ENCODE peak calls at places on chromosome 11, in six cellular contexts. C, A, E, S, B and R are unnamed samples.

GRCh38 chr11:81874627-81875026 is 859.0 kb downstream of the FAM181B start:
- DNase-seq in B (no peak), C (no peak), A (no peak), E (no peak), S (no peak), R (no peak)

GRCh38 chr11:70854891-70855556 is 397.4 kb downstream of the SHANK2 start:
- DNase-seq in B (no peak), C (no peak), S (no peak), A (no peak), E (no peak), R (no peak)

GRCh38 chr11:4891996-4892640 is 10.4 kb downstream of the OR51T1 start:
- DNase-seq in E (peak; percentile 93), B (no peak), S (no peak), C (no peak), A (no peak), R (no peak)

GRCh38 chr11:67646535-67647336 is 3.8 kb downstream of the ACY3 start:
- DNase-seq in B (peak; percentile 89), A (no peak), E (no peak), S (no peak), C (no peak), R (no peak)

GRCh38 chr11:66277475-66278391 is at the start of gene CNIH2:
- DNase-seq in C (peak; percentile 51), E (no peak), B (peak; percentile 46), S (no peak), A (peak; percentile 51), R (no peak)

GRCh38 chr11:34387653-34388052 is 29.8 kb upstream of the ABTB2 start:
- DNase-seq in S (no peak), E (no peak), B (no peak), C (no peak), A (no peak), R (no peak)

GRCh38 chr11:44911031-44911814 is 39.5 kb downstream of the TP53I11 start:
- DNase-seq in S (peak; percentile 89), C (peak; percentile 86), B (peak; percentile 77), E (peak; percentile 75), A (peak; percentile 87), R (peak; percentile 96)

GRCh38 chr11:206002-206384 is 1.2 kb downstream of the BET1L start:
- DNase-seq in E (no peak), A (no peak), S (peak; percentile 8), C (no peak), B (no peak), R (no peak)

GRCh38 chr11:119222308-119222707 is 16.2 kb downstream of the CBL start:
- DNase-seq in C (no peak), B (no peak), E (peak; percentile 81), S (no peak), A (no peak), R (no peak)

GRCh38 chr11:10205928-10206327 is 88.1 kb downstream of the SBF2 start:
- DNase-seq in A (no peak), C (no peak), E (no peak), S (no peak), B (no peak), R (no peak)